ENCODE peak calls at places on chromosomes 11 and 22, in five cellular contexts. T is HS-5, M is brain microvascular endothelial cell, V is neural crest cell, N is mesenchymal stem cell. Q is an unnamed sample.

GRCh38 chr11:45412033-45412432 is 125.9 kb upstream of the SYT13 start:
- DNase-seq in T (no peak), M (no peak), V (no peak), N (peak), Q (peak)

GRCh38 chr11:105148241-105148640 is 8.7 kb upstream of the CARD18 start:
- DNase-seq in T (no peak), M (peak), V (no peak), N (no peak), Q (peak)

GRCh38 chr11:45021692-45022130 is 71.0 kb upstream of the TP53I11 start:
- DNase-seq in T (no peak), M (no peak), V (no peak), N (peak), Q (no peak)

GRCh38 chr22:49997221-49997599 is 15.4 kb downstream of the IL17REL start:
- DNase-seq in T (no peak), M (no peak), V (no peak), N (no peak), Q (no peak)

GRCh38 chr11:44286268-44286880 is 23.6 kb downstream of the ALX4 start:
- DNase-seq in T (no peak), M (peak), V (peak), N (peak), Q (peak)

GRCh38 chr22:20885557-20886323 is 26.9 kb downstream of the SNAP29 start:
- DNase-seq in T (no peak), M (peak), V (peak), N (peak), Q (peak)

GRCh38 chr11:114061053-114062049 is 1.8 kb downstream of the ZBTB16 start:
- DNase-seq in T (no peak), M (no peak), V (no peak), N (peak), Q (no peak)

GRCh38 chr11:128948583-128948982 is 5.9 kb upstream of the TP53AIP1 start:
- DNase-seq in T (no peak), M (no peak), V (no peak), N (no peak), Q (no peak)